ENCODE peak calls at places on chromosomes 11 and 22, in five cellular contexts. One of them, this sample, is unnamed.

GRCh38 chr11:116869610-116870009 is 32.2 kb upstream of the APOA1 start:
- DNase-seq in hepatocyte: no peak
- DNase-seq in endothelial cell of umbilical vein: no peak
- DNase-seq in fibroblast of lung: no peak
- DNase-seq in HCT116: no peak
- DNase-seq in this sample: no peak

GRCh38 chr22:20992456-20993303 is 9.2 kb downstream of the THAP7 start:
- DNase-seq in hepatocyte: no peak
- DNase-seq in endothelial cell of umbilical vein: no peak
- DNase-seq in fibroblast of lung: no peak
- DNase-seq in HCT116: no peak
- DNase-seq in this sample: no peak

GRCh38 chr22:19103881-19104821 is 18.1 kb downstream of the DGCR2 start:
- DNase-seq in hepatocyte: no peak
- DNase-seq in endothelial cell of umbilical vein: no peak
- DNase-seq in fibroblast of lung: peak
- DNase-seq in HCT116: no peak
- DNase-seq in this sample: no peak

GRCh38 chr11:103619480-103619879 is 417.0 kb upstream of the DDI1 start:
- DNase-seq in hepatocyte: peak
- DNase-seq in endothelial cell of umbilical vein: no peak
- DNase-seq in fibroblast of lung: no peak
- DNase-seq in HCT116: no peak
- DNase-seq in this sample: no peak

GRCh38 chr11:1873048-1873812 is 18.5 kb downstream of the PRR33 start:
- DNase-seq in hepatocyte: no peak
- DNase-seq in endothelial cell of umbilical vein: no peak
- DNase-seq in fibroblast of lung: peak
- DNase-seq in HCT116: no peak
- DNase-seq in this sample: no peak

GRCh38 chr11:118789501-118790356 is 1.2 kb downstream of the DDX6 start:
- DNase-seq in hepatocyte: peak
- DNase-seq in endothelial cell of umbilical vein: peak
- DNase-seq in fibroblast of lung: peak
- DNase-seq in HCT116: no peak
- DNase-seq in this sample: peak

GRCh38 chr11:109040303-109040702 is 375.4 kb downstream of the DDX10 start:
- DNase-seq in hepatocyte: no peak
- DNase-seq in endothelial cell of umbilical vein: no peak
- DNase-seq in fibroblast of lung: no peak
- DNase-seq in HCT116: peak
- DNase-seq in this sample: no peak

GRCh38 chr22:43050995-43051394 is 36.0 kb upstream of the PACSIN2 start:
- DNase-seq in hepatocyte: no peak
- DNase-seq in endothelial cell of umbilical vein: no peak
- DNase-seq in fibroblast of lung: no peak
- DNase-seq in HCT116: no peak
- DNase-seq in this sample: peak

GRCh38 chr22:35731321-35731720 is 13.6 kb downstream of the APOL5 start:
- DNase-seq in hepatocyte: no peak
- DNase-seq in endothelial cell of umbilical vein: no peak
- DNase-seq in fibroblast of lung: no peak
- DNase-seq in HCT116: no peak
- DNase-seq in this sample: no peak

GRCh38 chr11:44943696-44944095 is 7.0 kb downstream of the TP53I11 start:
- DNase-seq in hepatocyte: no peak
- DNase-seq in endothelial cell of umbilical vein: no peak
- DNase-seq in fibroblast of lung: no peak
- DNase-seq in HCT116: no peak
- DNase-seq in this sample: no peak

GRCh38 chr22:50261615-50262459 is at the start of gene MAPK12:
- DNase-seq in hepatocyte: peak
- DNase-seq in endothelial cell of umbilical vein: peak
- DNase-seq in fibroblast of lung: no peak
- DNase-seq in HCT116: no peak
- DNase-seq in this sample: no peak

GRCh38 chr11:29564501-29564900 is 452.3 kb downstream of the KCNA4 start:
- DNase-seq in hepatocyte: no peak
- DNase-seq in endothelial cell of umbilical vein: no peak
- DNase-seq in fibroblast of lung: no peak
- DNase-seq in HCT116: no peak
- DNase-seq in this sample: no peak

GRCh38 chr22:37012262-37012904 is 6.9 kb downstream of the TST start:
- DNase-seq in hepatocyte: no peak
- DNase-seq in endothelial cell of umbilical vein: no peak
- DNase-seq in fibroblast of lung: no peak
- DNase-seq in HCT116: no peak
- DNase-seq in this sample: no peak

GRCh38 chr11:133339495-133340140 is 192.7 kb downstream of the OPCML start:
- DNase-seq in hepatocyte: no peak
- DNase-seq in endothelial cell of umbilical vein: no peak
- DNase-seq in fibroblast of lung: no peak
- DNase-seq in HCT116: no peak
- DNase-seq in this sample: no peak

GRCh38 chr22:34129691-34130486 is 209.6 kb upstream of the LARGE1 start:
- DNase-seq in hepatocyte: no peak
- DNase-seq in endothelial cell of umbilical vein: no peak
- DNase-seq in fibroblast of lung: no peak
- DNase-seq in HCT116: no peak
- DNase-seq in this sample: no peak

GRCh38 chr11:18321622-18321990 is 334 bp downstream of the HPS5 start:
- DNase-seq in hepatocyte: no peak
- DNase-seq in endothelial cell of umbilical vein: no peak
- DNase-seq in fibroblast of lung: no peak
- DNase-seq in HCT116: no peak
- DNase-seq in this sample: no peak

DNA sequence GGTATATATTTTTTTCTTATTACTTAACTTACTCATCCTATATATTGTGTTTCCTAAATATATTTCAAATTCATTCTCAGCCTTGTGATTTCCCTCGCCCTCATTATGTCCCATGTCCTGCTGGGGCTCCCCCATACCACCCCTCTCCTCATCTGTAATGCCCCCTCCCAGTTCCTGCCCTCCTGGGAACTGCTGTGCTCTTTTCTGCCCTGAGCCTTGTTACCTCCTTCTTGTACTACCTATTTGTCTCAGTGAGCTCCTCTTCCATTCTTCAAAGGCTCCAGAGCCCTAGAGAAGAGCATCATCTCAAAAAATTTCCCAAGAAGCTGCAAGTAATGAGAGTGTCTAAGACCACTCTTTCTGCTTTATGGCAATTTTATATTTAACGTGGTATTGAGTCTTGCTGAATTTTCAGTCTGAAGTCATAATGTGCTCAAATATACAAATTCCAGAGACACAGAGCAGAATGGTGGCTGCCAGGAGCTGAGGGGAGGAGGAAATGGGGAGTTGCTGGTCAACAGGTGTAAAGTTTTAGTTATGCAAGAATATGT is 66.5 kb upstream of the TOP3B start:
- DNase-seq in hepatocyte: no peak
- DNase-seq in endothelial cell of umbilical vein: no peak
- DNase-seq in fibroblast of lung: no peak
- DNase-seq in HCT116: no peak
- DNase-seq in this sample: no peak
- H3K4me3 ChIP-seq in hepatocyte: no peak
- H3K4me3 ChIP-seq in endothelial cell of umbilical vein: no peak
- H3K4me3 ChIP-seq in fibroblast of lung: no peak
- H3K4me3 ChIP-seq in HCT116: no peak
- H3K4me3 ChIP-seq in this sample: no peak

DNA sequence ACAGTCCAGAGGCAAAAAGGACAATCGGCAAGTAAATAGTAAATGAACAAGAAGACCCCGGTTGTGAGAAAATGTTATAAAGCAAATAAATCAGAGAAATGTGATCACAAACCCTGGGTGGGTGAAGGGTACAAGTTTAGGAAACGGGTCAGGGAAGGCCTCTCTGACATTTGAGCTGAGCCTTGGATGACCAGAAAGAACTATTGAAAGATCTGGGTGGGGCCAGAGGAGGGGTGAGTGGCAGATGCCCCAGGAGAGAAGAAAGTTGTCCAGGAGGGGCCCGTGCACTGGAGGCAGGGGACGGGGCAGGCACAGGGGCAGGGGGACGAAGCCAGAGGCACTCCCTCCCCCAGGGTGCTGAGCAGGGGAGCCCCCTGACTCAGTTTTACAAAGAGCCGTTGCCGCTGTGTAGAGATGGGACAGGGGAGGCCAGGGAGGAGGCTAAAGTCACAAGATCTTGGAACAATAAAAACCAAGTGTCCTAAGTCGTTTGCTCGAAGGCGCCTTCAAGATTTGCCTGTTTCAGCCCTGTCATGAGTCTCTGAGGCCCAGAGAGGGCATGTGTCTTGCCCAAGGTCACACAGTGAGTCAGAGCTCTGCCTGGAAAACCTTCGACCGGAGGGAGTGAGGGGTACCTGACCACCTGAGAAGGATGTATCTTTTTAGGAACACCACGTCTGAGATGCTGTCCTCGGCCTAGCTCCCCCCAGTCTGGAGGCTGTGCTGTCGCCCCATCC is 10.8 kb upstream of the PDGFB start:
- DNase-seq in hepatocyte: no peak
- DNase-seq in endothelial cell of umbilical vein: no peak
- DNase-seq in fibroblast of lung: no peak
- DNase-seq in HCT116: no peak
- DNase-seq in this sample: no peak
- H2AFZ ChIP-seq in hepatocyte: no peak
- H2AFZ ChIP-seq in endothelial cell of umbilical vein: no peak
- H2AFZ ChIP-seq in fibroblast of lung: no peak
- H2AFZ ChIP-seq in HCT116: no peak
- H2AFZ ChIP-seq in this sample: no peak

DNA sequence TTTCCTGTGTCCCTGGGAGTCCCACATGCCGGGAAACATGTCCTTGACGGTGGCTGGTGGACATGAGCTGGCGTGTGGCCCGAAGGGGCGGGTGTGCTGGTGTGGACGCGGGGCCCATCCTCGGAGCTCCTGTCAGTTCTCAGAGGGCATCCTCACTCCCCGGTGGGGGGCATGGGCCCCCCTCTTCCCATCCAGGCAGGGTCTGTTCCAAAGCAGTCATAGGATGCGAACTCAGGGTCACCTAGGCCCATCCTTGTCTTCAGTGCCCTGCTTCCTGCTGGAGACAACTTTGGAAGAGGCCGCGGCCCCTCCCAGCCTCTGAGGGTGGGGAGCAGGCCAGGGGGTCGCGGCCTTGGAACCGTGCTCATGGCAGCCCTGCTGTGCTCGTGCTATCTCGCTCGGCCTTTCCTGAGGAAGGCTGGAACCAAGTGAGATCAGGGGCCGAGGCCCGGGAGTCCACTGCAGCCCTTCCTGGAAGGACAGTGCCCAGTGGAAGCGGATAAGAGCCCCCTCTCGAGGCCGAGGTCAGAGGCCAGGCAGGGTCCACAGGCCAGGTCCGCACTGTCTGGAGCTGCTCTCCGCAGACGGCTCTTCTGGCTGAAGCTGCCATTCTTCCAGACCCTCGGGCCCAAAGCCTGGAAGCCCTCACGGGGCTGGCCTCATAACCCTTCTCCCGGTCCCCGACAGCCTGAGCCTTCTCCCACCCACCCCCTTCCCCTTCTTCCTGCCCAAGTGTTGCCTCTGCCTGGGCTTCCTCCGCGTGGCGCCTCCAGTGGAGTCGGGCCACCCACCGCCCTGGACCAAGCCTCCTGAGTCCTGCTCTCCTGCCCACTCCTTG is 8.7 kb downstream of the GRK2 start:
- DNase-seq in hepatocyte: no peak
- DNase-seq in endothelial cell of umbilical vein: no peak
- DNase-seq in fibroblast of lung: no peak
- DNase-seq in HCT116: no peak
- DNase-seq in this sample: no peak
- H3K4me3 ChIP-seq in hepatocyte: no peak
- H3K4me3 ChIP-seq in endothelial cell of umbilical vein: no peak
- H3K4me3 ChIP-seq in fibroblast of lung: no peak
- H3K4me3 ChIP-seq in HCT116: no peak
- H3K4me3 ChIP-seq in this sample: no peak

DNA sequence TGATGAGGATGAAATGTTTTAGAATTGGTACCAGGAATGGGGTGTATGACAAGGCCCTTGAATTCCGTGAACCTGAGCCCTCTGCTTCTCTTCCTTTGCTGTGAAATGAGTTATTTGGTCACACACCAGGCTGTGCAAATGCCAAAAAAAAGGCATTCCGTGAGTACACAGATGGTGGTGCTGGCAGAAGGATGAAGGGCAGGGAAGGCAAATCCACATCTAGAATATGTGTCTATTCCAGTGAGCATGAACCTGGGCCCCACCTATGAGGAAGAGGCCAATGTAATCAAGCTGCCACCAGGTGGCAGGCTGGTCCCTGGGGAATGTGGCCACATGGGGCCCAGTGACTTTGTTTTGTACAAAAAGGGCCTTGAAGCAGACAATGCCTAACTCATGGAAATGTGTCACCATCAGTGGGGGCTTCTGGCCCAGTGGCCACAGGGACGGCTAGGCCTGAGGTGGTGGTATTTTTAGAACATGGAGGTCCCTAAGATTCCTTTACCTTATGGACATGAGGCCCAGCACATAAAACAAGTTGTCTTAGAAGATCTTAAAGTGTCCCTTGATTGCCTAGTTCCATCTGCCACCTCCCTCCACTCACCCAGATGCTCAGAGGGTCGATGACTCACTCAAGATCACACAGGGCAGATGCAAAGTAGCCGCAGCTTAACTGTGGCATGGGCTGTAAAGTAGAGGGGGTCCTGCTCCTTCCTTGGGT is 3.9 kb upstream of the RNF215 start:
- DNase-seq in hepatocyte: peak
- DNase-seq in endothelial cell of umbilical vein: peak
- DNase-seq in fibroblast of lung: peak
- DNase-seq in HCT116: peak
- DNase-seq in this sample: peak
- H2AFZ ChIP-seq in hepatocyte: no peak
- H2AFZ ChIP-seq in endothelial cell of umbilical vein: peak
- H2AFZ ChIP-seq in fibroblast of lung: no peak
- H2AFZ ChIP-seq in HCT116: peak
- H2AFZ ChIP-seq in this sample: peak

GRCh38 chr11:64887234-64887756 is 8.9 kb upstream of the EHD1 start:
- DNase-seq in hepatocyte: no peak
- DNase-seq in endothelial cell of umbilical vein: no peak
- DNase-seq in fibroblast of lung: no peak
- DNase-seq in HCT116: no peak
- DNase-seq in this sample: no peak
- H3K4me3 ChIP-seq in hepatocyte: no peak
- H3K4me3 ChIP-seq in endothelial cell of umbilical vein: no peak
- H3K4me3 ChIP-seq in fibroblast of lung: no peak
- H3K4me3 ChIP-seq in HCT116: peak
- H3K4me3 ChIP-seq in this sample: no peak